ENCODE peak calls at places on chromosomes 2 and 18, in seven cellular contexts. Y is CD8-positive, alpha-beta T cell; S is brain microvascular endothelial cell; N is osteoblast; L is IMR-90; H is dorsolateral prefrontal cortex; X is A549. C is an unnamed sample.
A peak's percentile ranks its signal among the peaks of the same experiment; 100 is the strongest.

GRCh38 chr18:34990571-34990970 is 50.6 kb upstream of the MAPRE2 start:
- DNase-seq in L (peak; percentile 11), H (no peak), Y (no peak), N (no peak), S (peak; percentile 45), X (no peak), C (no peak)

GRCh38 chr2:217314021-217314460 is 454.2 kb upstream of the TNP1 start:
- DNase-seq in S (no peak), X (no peak), N (no peak), H (no peak), L (no peak), Y (no peak), C (no peak)

GRCh38 chr2:124810132-124810531 is 785.0 kb downstream of the CNTNAP5 start:
- DNase-seq in L (peak; percentile 44), X (no peak), S (no peak), N (no peak), H (no peak), Y (no peak), C (peak; percentile 55)

GRCh38 chr18:8480506-8481328 is 128.5 kb upstream of the RAB12 start:
- DNase-seq in X (peak; percentile 36), S (peak; percentile 68), L (peak; percentile 73), Y (no peak), H (peak; percentile 64), N (no peak), C (peak; percentile 26)

GRCh38 chr18:51191139-51191717 is 6.3 kb downstream of the MEX3C start:
- DNase-seq in S (no peak), Y (peak; percentile 20), X (no peak), H (no peak), L (no peak), N (peak; percentile 84), C (no peak)

GRCh38 chr2:71609441-71609840 is 156.1 kb downstream of the DYSF start:
- DNase-seq in Y (no peak), S (peak; percentile 53), H (peak; percentile 37), L (no peak), X (no peak), N (peak; percentile 88), C (no peak)

GRCh38 chr2:72205546-72205863 is 57.8 kb upstream of the CYP26B1 start:
- DNase-seq in S (no peak), Y (no peak), L (no peak), X (no peak), N (no peak), H (no peak), C (no peak)

GRCh38 chr18:830315-830901 is 18.4 kb upstream of the YES1 start:
- DNase-seq in S (peak; percentile 56), N (peak; percentile 76), X (no peak), Y (peak; percentile 53), H (no peak), L (peak; percentile 67), C (no peak)

GRCh38 chr2:224400886-224401632 is 848 bp downstream of the FAM124B start:
- DNase-seq in X (no peak), H (no peak), Y (no peak), N (no peak), S (no peak), L (no peak), C (no peak)

GRCh38 chr2:189287982-189288494 is 108.5 kb upstream of the COL5A2 start:
- DNase-seq in L (peak; percentile 91), X (peak; percentile 31), N (no peak), S (peak; percentile 70), H (no peak), Y (no peak), C (peak; percentile 39)

GRCh38 chr2:62806231-62806630 is 100.7 kb downstream of the EHBP1 start:
- DNase-seq in S (no peak), H (no peak), N (no peak), Y (no peak), L (no peak), X (no peak), C (no peak)

DNA sequence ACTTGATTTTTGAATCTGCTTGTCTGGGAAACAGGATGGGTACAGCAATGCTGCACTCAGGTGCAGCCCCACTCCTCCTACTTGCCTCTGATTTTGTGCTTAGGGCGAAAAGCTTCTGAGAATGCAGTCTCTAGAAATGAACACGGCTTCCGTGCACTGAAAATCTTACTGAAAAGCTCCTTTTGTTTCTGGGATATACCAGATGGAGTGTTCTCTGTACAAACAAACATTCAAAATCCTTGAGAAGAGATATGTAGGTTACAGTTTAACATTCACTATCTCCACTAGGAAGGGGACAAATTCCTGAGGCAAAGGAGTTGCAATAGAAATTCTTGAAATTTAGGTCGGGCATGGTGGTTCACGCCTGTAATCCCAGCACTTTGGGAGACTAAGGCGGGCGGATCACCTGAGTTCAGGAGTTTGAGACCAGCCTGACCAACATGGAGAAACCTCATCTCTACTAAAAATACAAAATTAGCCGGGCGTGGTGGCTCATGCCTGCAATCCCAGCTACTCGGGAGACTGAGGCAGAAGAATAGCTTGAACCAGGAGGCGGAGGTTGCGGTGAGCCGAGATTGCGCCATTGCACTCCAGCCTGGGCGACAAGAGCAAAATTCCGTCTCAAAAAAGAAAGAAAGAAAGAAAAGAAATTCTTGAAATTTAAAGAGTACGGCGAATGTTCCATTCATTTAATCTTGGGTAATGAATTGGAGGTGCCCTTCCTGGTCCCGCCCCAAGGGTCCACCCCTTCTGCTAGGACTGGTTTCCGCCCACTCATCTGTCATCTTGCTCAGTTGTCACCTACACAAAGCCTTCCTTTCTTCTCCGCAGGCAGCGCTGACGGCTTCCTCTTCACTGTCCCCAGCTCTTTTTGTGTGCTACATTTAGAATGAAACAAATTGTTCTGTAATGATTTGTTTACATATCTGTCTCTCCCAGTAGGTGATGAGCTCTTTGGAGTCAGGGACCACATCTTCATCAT is 92.4 kb downstream of the SOCS6 start:
- DNase-seq in H (peak; percentile 80), L (no peak), N (no peak), Y (no peak), S (no peak), X (no peak), C (no peak)
- H3K4me3 ChIP-seq in H (no peak overlapping the region), L (no peak overlapping the region), N (no peak overlapping the region), Y (no peak overlapping the region), S (no peak overlapping the region), X (no peak overlapping the region), C (no peak overlapping the region)

GRCh38 chr2:84496386-84496785 is 19.9 kb upstream of the DNAH6 start:
- DNase-seq in N (no peak), H (no peak), X (no peak), S (no peak), L (no peak), Y (no peak), C (no peak)

GRCh38 chr2:84493494-84493893 is 22.8 kb upstream of the DNAH6 start:
- DNase-seq in L (peak; percentile 95), S (peak; percentile 91), X (no peak), Y (no peak), N (peak; percentile 57), H (no peak), C (no peak)

GRCh38 chr2:84494070-84494469 is 22.2 kb upstream of the DNAH6 start:
- DNase-seq in Y (no peak), H (no peak), L (peak; percentile 78), N (peak; percentile 11), X (no peak), S (peak; percentile 49), C (no peak)

GRCh38 chr2:84497285-84497684 is 19.0 kb upstream of the DNAH6 start:
- DNase-seq in Y (no peak), L (no peak), X (no peak), N (no peak), H (no peak), S (no peak), C (no peak)

DNA sequence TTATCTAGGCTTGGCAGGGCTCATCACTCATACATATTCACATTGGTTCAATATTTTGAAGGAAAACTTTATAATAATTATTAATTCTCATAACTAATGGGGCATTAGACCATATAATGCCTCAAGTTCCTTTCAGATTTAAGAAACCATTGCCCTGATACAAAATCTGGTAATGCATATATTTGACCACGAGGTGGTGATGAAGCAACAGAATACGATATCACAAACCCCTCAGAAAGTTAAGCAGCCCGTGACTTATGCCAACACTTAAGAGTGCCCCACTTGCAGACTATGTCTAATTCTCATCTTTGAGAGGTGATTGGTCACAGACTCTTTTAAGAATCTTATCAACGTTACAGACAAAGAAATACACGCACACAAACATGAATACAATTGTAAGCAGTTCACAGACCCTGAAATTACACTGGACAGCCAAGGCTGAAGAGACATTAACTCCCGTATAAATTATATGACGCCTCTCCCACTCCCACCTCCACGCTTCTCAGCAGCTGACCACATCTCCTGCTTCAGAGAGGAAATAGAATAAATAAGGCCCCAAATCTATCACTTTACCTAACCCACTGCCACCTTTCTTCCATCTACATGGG is 20.7 kb upstream of the DNAH6 start:
- DNase-seq in Y (peak; percentile 39), L (peak; percentile 78), N (no peak), H (no peak), S (peak; percentile 40), X (peak; percentile 37), C (no peak)
- TF ChIP-seq CTCF in Y (peak; percentile 81), L (peak; percentile 76), N (peak; percentile 61), H (peak; percentile 86), S (peak; percentile 56), X (peak; percentile 92), C (peak; percentile 50)

GRCh38 chr2:43636616-43637015 is 444 bp upstream of the PLEKHH2 start:
- DNase-seq in S (no peak), X (no peak), N (no peak), Y (peak; percentile 25), H (no peak), L (no peak), C (no peak)

GRCh38 chr2:43634604-43635306 is 2.3 kb upstream of the PLEKHH2 start:
- DNase-seq in L (peak; percentile 89), X (peak; percentile 35), S (peak; percentile 64), H (no peak), Y (no peak), N (peak; percentile 82), C (peak; percentile 75)

GRCh38 chr2:43631918-43632317 is 5.1 kb upstream of the PLEKHH2 start:
- DNase-seq in Y (no peak), N (no peak), X (no peak), S (no peak), L (no peak), H (no peak), C (no peak)

GRCh38 chr2:43642363-43642762 is 5.3 kb downstream of the PLEKHH2 start:
- DNase-seq in L (no peak), H (no peak), S (no peak), Y (no peak), N (no peak), X (no peak), C (no peak)

DNA sequence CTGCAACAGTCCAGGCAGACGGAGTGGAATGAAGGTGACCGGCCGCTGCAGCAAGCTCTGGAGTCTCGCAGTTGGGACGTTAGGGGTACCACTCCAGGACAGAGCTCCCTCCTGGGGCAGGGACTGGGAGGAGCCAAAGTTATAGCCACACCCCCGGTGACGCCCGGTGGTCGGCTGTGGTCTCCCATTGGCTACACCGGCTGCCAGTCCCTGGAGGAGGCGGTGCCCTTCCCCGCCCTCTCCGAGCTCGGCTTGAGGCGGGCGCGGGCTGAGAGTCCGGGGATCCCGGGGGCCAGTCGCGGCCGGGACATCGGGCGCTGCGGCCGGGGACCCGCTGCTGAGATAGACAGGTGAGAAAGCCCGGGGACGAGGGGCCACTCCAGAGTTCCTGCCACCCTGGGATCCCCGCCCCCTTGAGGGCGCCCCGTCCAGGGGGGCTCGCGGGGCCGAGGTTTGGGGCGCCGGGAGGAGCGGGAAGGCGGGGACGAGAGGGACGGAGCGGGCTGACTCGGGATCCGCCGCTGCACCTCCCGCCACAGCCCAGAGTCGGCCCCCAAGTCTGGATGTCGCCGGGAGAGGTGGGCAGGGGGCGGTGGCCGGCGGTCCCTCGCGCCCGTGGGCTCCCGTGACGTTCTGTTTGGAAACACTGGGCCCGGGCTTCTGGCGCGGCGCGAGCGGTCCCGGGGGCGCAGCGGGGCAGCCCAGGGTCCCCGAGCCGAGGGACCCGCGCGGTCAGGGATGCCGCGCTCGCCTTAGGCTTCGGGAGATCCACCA is at the start of gene PLEKHH2:
- DNase-seq in X (peak; percentile 94), H (peak; percentile 92), N (peak; percentile 97), L (peak; percentile 83), Y (peak; percentile 90), S (peak; percentile 80), C (no peak)
- H3K4me3 ChIP-seq in X (peak within 1 kb of the TSS; percentile 80), H (peak within 1 kb of the TSS; percentile 75), N (peak within 1 kb of the TSS; percentile 87), L (peak within 1 kb of the TSS; percentile 73), Y (peak within 1 kb of the TSS; percentile 49), S (peak within 1 kb of the TSS; percentile 73), C (peak within 1 kb of the TSS; percentile 46)

GRCh38 chr2:15154289-15154688 is 406.8 kb downstream of the NBAS start:
- DNase-seq in L (peak; percentile 64), Y (no peak), H (no peak), N (no peak), X (no peak), S (peak; percentile 42), C (no peak)
- TF ChIP-seq CTCF in L (no peak), Y (no peak), H (no peak), N (no peak), X (no peak), S (no peak), C (no peak)

C was measured in LNCaP clone FGC.